ENCODE peak calls at places on chromosomes 7 and 10, in eight cellular contexts. One of them, this sample, is unnamed.

GRCh38 chr10:35056133-35056532 is 34.0 kb downstream of the CUL2 start:
- DNase-seq in K562: no peak
- DNase-seq in lower lobe of right lung: no peak
- DNase-seq in breast epithelium: no peak
- DNase-seq in A549: no peak
- DNase-seq in astrocyte of the spinal cord: no peak
- DNase-seq in heart left ventricle: no peak
- DNase-seq in right atrium auricular region: no peak
- DNase-seq in this sample: no peak

GRCh38 chr10:80203835-80204148 is 1.5 kb downstream of the ANXA11 start:
- DNase-seq in K562: no peak
- DNase-seq in lower lobe of right lung: no peak
- DNase-seq in breast epithelium: no peak
- DNase-seq in A549: no peak
- DNase-seq in astrocyte of the spinal cord: no peak
- DNase-seq in heart left ventricle: no peak
- DNase-seq in right atrium auricular region: no peak
- DNase-seq in this sample: no peak

GRCh38 chr10:18401416-18402195 is 249.8 kb downstream of the NSUN6 start:
- DNase-seq in K562: no peak
- DNase-seq in lower lobe of right lung: no peak
- DNase-seq in breast epithelium: no peak
- DNase-seq in A549: no peak
- DNase-seq in astrocyte of the spinal cord: no peak
- DNase-seq in heart left ventricle: no peak
- DNase-seq in right atrium auricular region: no peak
- DNase-seq in this sample: no peak

GRCh38 chr10:124745678-124746077 is 1.5 kb upstream of the FAM53B start:
- DNase-seq in K562: peak
- DNase-seq in lower lobe of right lung: no peak
- DNase-seq in breast epithelium: no peak
- DNase-seq in A549: peak
- DNase-seq in astrocyte of the spinal cord: peak
- DNase-seq in heart left ventricle: no peak
- DNase-seq in right atrium auricular region: no peak
- DNase-seq in this sample: peak

GRCh38 chr10:93028881-93029280 is 31.7 kb upstream of the CYP26C1 start:
- DNase-seq in K562: no peak
- DNase-seq in lower lobe of right lung: no peak
- DNase-seq in breast epithelium: no peak
- DNase-seq in A549: peak
- DNase-seq in astrocyte of the spinal cord: peak
- DNase-seq in heart left ventricle: no peak
- DNase-seq in right atrium auricular region: no peak
- DNase-seq in this sample: peak

GRCh38 chr7:42224391-42225003 is 12.5 kb downstream of the GLI3 start:
- DNase-seq in K562: no peak
- DNase-seq in lower lobe of right lung: no peak
- DNase-seq in breast epithelium: no peak
- DNase-seq in A549: no peak
- DNase-seq in astrocyte of the spinal cord: no peak
- DNase-seq in heart left ventricle: no peak
- DNase-seq in right atrium auricular region: no peak
- DNase-seq in this sample: no peak

GRCh38 chr10:91635401-91636400 is 2.8 kb upstream of the PPP1R3C start:
- DNase-seq in K562: peak
- DNase-seq in lower lobe of right lung: no peak
- DNase-seq in breast epithelium: peak
- DNase-seq in A549: peak
- DNase-seq in astrocyte of the spinal cord: peak
- DNase-seq in heart left ventricle: peak
- DNase-seq in right atrium auricular region: peak
- DNase-seq in this sample: peak

GRCh38 chr7:42359946-42360345 is 122.9 kb upstream of the GLI3 start:
- DNase-seq in K562: no peak
- DNase-seq in lower lobe of right lung: no peak
- DNase-seq in breast epithelium: no peak
- DNase-seq in A549: no peak
- DNase-seq in astrocyte of the spinal cord: no peak
- DNase-seq in heart left ventricle: no peak
- DNase-seq in right atrium auricular region: no peak
- DNase-seq in this sample: no peak

GRCh38 chr10:5628798-5629788 is 37.3 kb downstream of the ASB13 start:
- DNase-seq in K562: no peak
- DNase-seq in lower lobe of right lung: no peak
- DNase-seq in breast epithelium: no peak
- DNase-seq in A549: no peak
- DNase-seq in astrocyte of the spinal cord: peak
- DNase-seq in heart left ventricle: no peak
- DNase-seq in right atrium auricular region: no peak
- DNase-seq in this sample: no peak

GRCh38 chr7:100493476-100494264 is 9.9 kb downstream of the NYAP1 start:
- DNase-seq in K562: peak
- DNase-seq in lower lobe of right lung: peak
- DNase-seq in breast epithelium: no peak
- DNase-seq in A549: no peak
- DNase-seq in astrocyte of the spinal cord: peak
- DNase-seq in heart left ventricle: peak
- DNase-seq in right atrium auricular region: no peak
- DNase-seq in this sample: no peak

GRCh38 chr7:42414961-42415505 is 178.0 kb upstream of the GLI3 start:
- DNase-seq in K562: no peak
- DNase-seq in lower lobe of right lung: no peak
- DNase-seq in breast epithelium: no peak
- DNase-seq in A549: no peak
- DNase-seq in astrocyte of the spinal cord: peak
- DNase-seq in heart left ventricle: no peak
- DNase-seq in right atrium auricular region: no peak
- DNase-seq in this sample: peak

GRCh38 chr10:30398193-30398592 is 35.8 kb upstream of the MAP3K8 start:
- DNase-seq in K562: no peak
- DNase-seq in lower lobe of right lung: no peak
- DNase-seq in breast epithelium: no peak
- DNase-seq in A549: no peak
- DNase-seq in astrocyte of the spinal cord: no peak
- DNase-seq in heart left ventricle: no peak
- DNase-seq in right atrium auricular region: no peak
- DNase-seq in this sample: no peak

GRCh38 chr10:75407716-75408511 is 6.3 kb upstream of the ZNF503 start:
- DNase-seq in K562: peak
- DNase-seq in lower lobe of right lung: peak
- DNase-seq in breast epithelium: no peak
- DNase-seq in A549: no peak
- DNase-seq in astrocyte of the spinal cord: peak
- DNase-seq in heart left ventricle: peak
- DNase-seq in right atrium auricular region: peak
- DNase-seq in this sample: no peak

GRCh38 chr10:123031124-123031523 is 22.3 kb downstream of the ACADSB start:
- DNase-seq in K562: no peak
- DNase-seq in lower lobe of right lung: no peak
- DNase-seq in breast epithelium: no peak
- DNase-seq in A549: no peak
- DNase-seq in astrocyte of the spinal cord: no peak
- DNase-seq in heart left ventricle: no peak
- DNase-seq in right atrium auricular region: no peak
- DNase-seq in this sample: no peak

GRCh38 chr10:91298224-91298862 is 77.9 kb downstream of the PCGF5 start:
- DNase-seq in K562: peak
- DNase-seq in lower lobe of right lung: peak
- DNase-seq in breast epithelium: peak
- DNase-seq in A549: peak
- DNase-seq in astrocyte of the spinal cord: peak
- DNase-seq in heart left ventricle: peak
- DNase-seq in right atrium auricular region: peak
- DNase-seq in this sample: peak

GRCh38 chr7:46850563-46851325 is 731.2 kb downstream of the TNS3 start:
- DNase-seq in K562: no peak
- DNase-seq in lower lobe of right lung: no peak
- DNase-seq in breast epithelium: no peak
- DNase-seq in A549: no peak
- DNase-seq in astrocyte of the spinal cord: no peak
- DNase-seq in heart left ventricle: no peak
- DNase-seq in right atrium auricular region: no peak
- DNase-seq in this sample: no peak

GRCh38 chr7:33143996-33144718 is 14.8 kb downstream of the BBS9 start:
- DNase-seq in K562: no peak
- DNase-seq in lower lobe of right lung: no peak
- DNase-seq in breast epithelium: no peak
- DNase-seq in A549: no peak
- DNase-seq in astrocyte of the spinal cord: peak
- DNase-seq in heart left ventricle: no peak
- DNase-seq in right atrium auricular region: no peak
- DNase-seq in this sample: no peak

DNA sequence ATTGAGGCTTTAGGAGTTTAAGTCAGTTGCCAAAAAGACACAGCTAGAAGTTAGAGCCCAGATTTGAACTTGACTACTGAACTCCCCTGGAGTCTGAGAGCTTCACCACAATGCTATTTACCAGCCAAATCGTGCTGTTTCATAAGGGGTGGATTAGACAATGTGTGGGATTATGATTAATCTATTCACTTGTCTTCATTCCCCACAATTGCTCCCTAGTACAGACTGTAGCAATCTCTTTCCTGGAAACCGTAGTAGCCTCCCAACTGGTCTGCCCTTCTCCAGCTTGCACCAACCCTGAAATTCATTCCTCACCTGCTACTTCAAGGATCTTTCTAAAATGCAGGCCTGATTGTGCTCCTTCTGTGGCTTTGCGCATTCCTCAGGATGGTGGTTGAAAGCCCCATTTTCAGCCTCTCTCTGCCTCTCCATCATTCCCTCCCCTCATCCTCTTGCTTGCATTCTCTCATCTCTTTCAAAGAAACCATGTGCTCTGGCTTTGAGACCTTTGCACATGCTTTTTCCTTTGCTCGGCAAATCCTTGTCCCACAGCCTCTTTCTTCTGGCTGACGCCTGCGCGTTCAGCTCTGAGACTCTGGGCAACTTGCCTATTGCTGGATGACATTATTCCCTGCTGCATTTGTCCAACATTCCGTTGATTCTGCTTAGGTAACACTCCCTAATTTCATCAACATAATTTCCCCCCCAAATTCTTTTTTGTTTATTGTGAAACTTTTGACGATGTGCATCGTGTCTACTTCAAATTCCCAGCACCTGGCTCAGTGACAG is 145.0 kb downstream of the ADRA2A start:
- DNase-seq in K562: no peak
- DNase-seq in lower lobe of right lung: no peak
- DNase-seq in breast epithelium: no peak
- DNase-seq in A549: no peak
- DNase-seq in astrocyte of the spinal cord: no peak
- DNase-seq in heart left ventricle: no peak
- DNase-seq in right atrium auricular region: no peak
- DNase-seq in this sample: no peak
- H3K4me3 ChIP-seq in K562: no peak
- H3K4me3 ChIP-seq in lower lobe of right lung: no peak
- H3K4me3 ChIP-seq in breast epithelium: no peak
- H3K4me3 ChIP-seq in A549: no peak
- H3K4me3 ChIP-seq in astrocyte of the spinal cord: no peak
- H3K4me3 ChIP-seq in heart left ventricle: no peak
- H3K4me3 ChIP-seq in right atrium auricular region: no peak
- H3K4me3 ChIP-seq in this sample: no peak

DNA sequence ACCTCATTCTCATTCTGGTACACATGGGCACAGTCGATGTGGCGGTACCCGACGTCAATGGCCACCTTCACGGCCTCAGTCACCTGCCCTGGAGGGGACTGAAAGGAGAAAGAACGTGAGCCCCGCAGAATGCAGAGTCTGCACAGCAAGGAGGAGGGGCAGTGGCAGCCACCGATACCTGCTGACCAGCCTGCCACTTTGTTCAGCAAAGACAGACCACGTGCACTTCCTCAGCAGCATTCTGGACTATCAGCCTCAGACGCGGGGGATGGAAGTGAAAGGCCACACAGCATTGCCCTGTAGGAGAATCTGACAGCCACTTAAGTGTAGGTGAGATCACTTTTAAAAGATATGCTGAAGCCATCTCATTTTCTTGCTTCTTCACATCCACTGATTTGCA is 7.2 kb downstream of the AKR1B1 start:
- DNase-seq in K562: no peak
- DNase-seq in lower lobe of right lung: no peak
- DNase-seq in breast epithelium: no peak
- DNase-seq in A549: no peak
- DNase-seq in astrocyte of the spinal cord: no peak
- DNase-seq in heart left ventricle: no peak
- DNase-seq in right atrium auricular region: peak
- DNase-seq in this sample: no peak
- H3K4me3 ChIP-seq in K562: no peak
- H3K4me3 ChIP-seq in lower lobe of right lung: no peak
- H3K4me3 ChIP-seq in breast epithelium: no peak
- H3K4me3 ChIP-seq in A549: no peak
- H3K4me3 ChIP-seq in astrocyte of the spinal cord: no peak
- H3K4me3 ChIP-seq in heart left ventricle: no peak
- H3K4me3 ChIP-seq in right atrium auricular region: no peak
- H3K4me3 ChIP-seq in this sample: no peak

GRCh38 chr10:13441476-13441875 is 87.3 kb downstream of the BEND7 start:
- DNase-seq in K562: no peak
- DNase-seq in lower lobe of right lung: no peak
- DNase-seq in breast epithelium: no peak
- DNase-seq in A549: no peak
- DNase-seq in astrocyte of the spinal cord: no peak
- DNase-seq in heart left ventricle: no peak
- DNase-seq in right atrium auricular region: no peak
- DNase-seq in this sample: no peak

GRCh38 chr10:13439313-13439712 is 89.5 kb downstream of the BEND7 start:
- DNase-seq in K562: no peak
- DNase-seq in lower lobe of right lung: no peak
- DNase-seq in breast epithelium: no peak
- DNase-seq in A549: no peak
- DNase-seq in astrocyte of the spinal cord: no peak
- DNase-seq in heart left ventricle: no peak
- DNase-seq in right atrium auricular region: no peak
- DNase-seq in this sample: no peak

GRCh38 chr10:13437026-13437555 is 89.0 kb upstream of the SEPHS1 start:
- DNase-seq in K562: no peak
- DNase-seq in lower lobe of right lung: no peak
- DNase-seq in breast epithelium: no peak
- DNase-seq in A549: no peak
- DNase-seq in astrocyte of the spinal cord: no peak
- DNase-seq in heart left ventricle: no peak
- DNase-seq in right atrium auricular region: no peak
- DNase-seq in this sample: no peak

GRCh38 chr10:13439771-13440708 is 88.8 kb downstream of the BEND7 start:
- DNase-seq in K562: peak
- DNase-seq in lower lobe of right lung: peak
- DNase-seq in breast epithelium: peak
- DNase-seq in A549: peak
- DNase-seq in astrocyte of the spinal cord: peak
- DNase-seq in heart left ventricle: peak
- DNase-seq in right atrium auricular region: peak
- DNase-seq in this sample: peak

GRCh38 chr10:13440709-13441061 is 88.1 kb downstream of the BEND7 start:
- DNase-seq in K562: no peak
- DNase-seq in lower lobe of right lung: no peak
- DNase-seq in breast epithelium: no peak
- DNase-seq in A549: no peak
- DNase-seq in astrocyte of the spinal cord: no peak
- DNase-seq in heart left ventricle: no peak
- DNase-seq in right atrium auricular region: no peak
- DNase-seq in this sample: no peak
- H3K4me3 ChIP-seq in K562: no peak
- H3K4me3 ChIP-seq in lower lobe of right lung: peak
- H3K4me3 ChIP-seq in breast epithelium: no peak
- H3K4me3 ChIP-seq in A549: peak
- H3K4me3 ChIP-seq in astrocyte of the spinal cord: no peak
- H3K4me3 ChIP-seq in heart left ventricle: no peak
- H3K4me3 ChIP-seq in right atrium auricular region: peak
- H3K4me3 ChIP-seq in this sample: no peak

GRCh38 chr10:104642311-104643022 is 1.4 kb downstream of the SORCS3 start:
- DNase-seq in K562: peak
- DNase-seq in lower lobe of right lung: peak
- DNase-seq in breast epithelium: no peak
- DNase-seq in A549: peak
- DNase-seq in astrocyte of the spinal cord: peak
- DNase-seq in heart left ventricle: peak
- DNase-seq in right atrium auricular region: peak
- DNase-seq in this sample: no peak
- H3K4me3 ChIP-seq in K562: no peak
- H3K4me3 ChIP-seq in lower lobe of right lung: no peak
- H3K4me3 ChIP-seq in breast epithelium: peak
- H3K4me3 ChIP-seq in A549: peak
- H3K4me3 ChIP-seq in astrocyte of the spinal cord: no peak
- H3K4me3 ChIP-seq in heart left ventricle: no peak
- H3K4me3 ChIP-seq in right atrium auricular region: peak
- H3K4me3 ChIP-seq in this sample: no peak